ENCODE peak calls at places on chromosomes 1 and 21, in nine cellular contexts. N is HepG2, J is heart left ventricle, E is upper lobe of left lung, P is right lobe of liver, O is A549, U is K562, M is GM12878, H is body of pancreas. F is an unnamed sample.

GRCh38 chr1:233473549-233474204 is 140.2 kb upstream of the KCNK1 start:
- ATAC-seq in N (peak), J (no peak), E (no peak), P (peak), O (no peak), U (no peak), M (no peak), H (no peak), F (no peak)

GRCh38 chr1:44713321-44713781 is 17.6 kb downstream of the RNU5D-1 start:
- ATAC-seq in N (peak), J (no peak), E (no peak), P (no peak), O (no peak), U (no peak), M (peak), H (no peak), F (no peak)

GRCh38 chr1:2840036-2840809 is 38.7 kb upstream of the TTC34 start:
- ATAC-seq in N (peak), J (no peak), E (no peak), P (no peak), O (no peak), U (peak), M (no peak), H (no peak), F (no peak)

GRCh38 chr1:231272880-231273279 is 31.9 kb downstream of the GNPAT start:
- ATAC-seq in N (peak), J (no peak), E (peak), P (peak), O (no peak), U (no peak), M (no peak), H (no peak), F (no peak)

GRCh38 chr1:112263464-112263863 is 132.6 kb upstream of the CTTNBP2NL start:
- ATAC-seq in N (no peak), J (no peak), E (no peak), P (peak), O (peak), U (no peak), M (no peak), H (no peak), F (no peak)

GRCh38 chr1:65163193-65163805 is 15.3 kb downstream of the AK4 start:
- ATAC-seq in N (no peak), J (no peak), E (no peak), P (no peak), O (no peak), U (peak), M (no peak), H (no peak), F (no peak)

GRCh38 chr1:168920456-168921094 is 185.9 kb upstream of the ATP1B1 start:
- ATAC-seq in N (peak), J (peak), E (peak), P (peak), O (peak), U (no peak), M (no peak), H (peak), F (peak)

GRCh38 chr21:15203740-15204139 is 138.9 kb upstream of the NRIP1 start:
- ATAC-seq in N (no peak), J (no peak), E (no peak), P (no peak), O (no peak), U (no peak), M (no peak), H (no peak), F (no peak)

GRCh38 chr1:41427943-41428735 is 56.3 kb downstream of the EDN2 start:
- ATAC-seq in N (no peak), J (no peak), E (no peak), P (no peak), O (no peak), U (no peak), M (no peak), H (no peak), F (no peak)

GRCh38 chr1:192489748-192490147 is 85.8 kb upstream of the RGS1 start:
- ATAC-seq in N (no peak), J (peak), E (peak), P (no peak), O (peak), U (no peak), M (peak), H (peak), F (peak)

GRCh38 chr1:116902027-116902426 is 7.7 kb upstream of the PTGFRN start:
- ATAC-seq in N (peak), J (no peak), E (no peak), P (no peak), O (no peak), U (peak), M (no peak), H (no peak), F (no peak)

GRCh38 chr1:18256318-18257235 is 149.0 kb downstream of the IGSF21 start:
- ATAC-seq in N (peak), J (no peak), E (no peak), P (peak), O (peak), U (peak), M (peak), H (peak), F (no peak)

GRCh38 chr1:110083453-110084225 is 13.2 kb upstream of the ALX3 start:
- ATAC-seq in N (no peak), J (no peak), E (no peak), P (no peak), O (no peak), U (no peak), M (peak), H (no peak), F (peak)

GRCh38 chr1:186301448-186301847 is 73.6 kb downstream of the TPR start:
- ATAC-seq in N (no peak), J (no peak), E (no peak), P (no peak), O (no peak), U (peak), M (no peak), H (no peak), F (no peak)

GRCh38 chr1:70353641-70354331 is 736 bp downstream of the ANKRD13C start:
- ATAC-seq in N (peak), J (peak), E (peak), P (peak), O (peak), U (peak), M (peak), H (peak), F (peak)

GRCh38 chr21:28991861-28992525 is 684 bp downstream of the LTN1 start:
- ATAC-seq in N (peak), J (no peak), E (peak), P (peak), O (peak), U (peak), M (peak), H (peak), F (no peak)

GRCh38 chr1:58573705-58574591 is 3.1 kb downstream of the TACSTD2 start:
- ATAC-seq in N (peak), J (no peak), E (peak), P (no peak), O (no peak), U (no peak), M (peak), H (peak), F (no peak)

GRCh38 chr1:8858888-8859706 is 19.4 kb downstream of the ENO1 start:
- ATAC-seq in N (peak), J (no peak), E (peak), P (peak), O (peak), U (peak), M (peak), H (peak), F (peak)

GRCh38 chr21:21715286-21715969 is 717.2 kb downstream of the NCAM2 start:
- ATAC-seq in N (no peak), J (no peak), E (no peak), P (no peak), O (no peak), U (no peak), M (no peak), H (no peak), F (no peak)

GRCh38 chr1:169109561-169110134 is 3.2 kb downstream of the ATP1B1 start:
- ATAC-seq in N (peak), J (peak), E (peak), P (peak), O (peak), U (no peak), M (no peak), H (peak), F (peak)

GRCh38 chr1:94658221-94658620 is 116.7 kb upstream of the F3 start:
- ATAC-seq in N (peak), J (peak), E (no peak), P (peak), O (peak), U (no peak), M (no peak), H (peak), F (peak)

GRCh38 chr1:81155131-81155530 is 645.6 kb upstream of the ADGRL2 start:
- ATAC-seq in N (no peak), J (no peak), E (no peak), P (no peak), O (no peak), U (no peak), M (no peak), H (no peak), F (no peak)

GRCh38 chr1:1355376-1355775 is 3.0 kb downstream of the MXRA8 start:
- ATAC-seq in N (no peak), J (no peak), E (no peak), P (peak), O (peak), U (no peak), M (no peak), H (peak), F (no peak)

GRCh38 chr1:3893190-3893589 is 6.9 kb downstream of the C1orf174 start:
- ATAC-seq in N (no peak), J (no peak), E (no peak), P (no peak), O (no peak), U (no peak), M (no peak), H (no peak), F (no peak)

GRCh38 chr21:42865361-42866160 is 13.8 kb downstream of the WDR4 start:
- ATAC-seq in N (no peak), J (peak), E (peak), P (peak), O (no peak), U (no peak), M (no peak), H (no peak), F (peak)

GRCh38 chr1:201476670-201477344 is 7.8 kb upstream of the PHLDA3 start:
- ATAC-seq in N (no peak), J (no peak), E (no peak), P (no peak), O (no peak), U (no peak), M (peak), H (no peak), F (no peak)

GRCh38 chr1:26277719-26278118 is 2.2 kb upstream of the SH3BGRL3 start:
- ATAC-seq in N (no peak), J (no peak), E (no peak), P (no peak), O (no peak), U (no peak), M (no peak), H (no peak), F (no peak)

GRCh38 chr1:117232551-117232950 is 21.8 kb upstream of the VTCN1 start:
- ATAC-seq in N (no peak), J (peak), E (no peak), P (no peak), O (no peak), U (no peak), M (no peak), H (no peak), F (no peak)

GRCh38 chr1:2166695-2167094 is 27.9 kb downstream of the FAAP20 start:
- ATAC-seq in N (no peak), J (no peak), E (no peak), P (no peak), O (no peak), U (no peak), M (no peak), H (no peak), F (no peak)

GRCh38 chr1:91774520-91775203 is 111.3 kb downstream of the TGFBR3 start:
- ATAC-seq in N (no peak), J (no peak), E (no peak), P (no peak), O (no peak), U (no peak), M (no peak), H (no peak), F (peak)

GRCh38 chr1:90175490-90176157 is 180.7 kb downstream of the ZNF326 start:
- ATAC-seq in N (no peak), J (no peak), E (no peak), P (peak), O (no peak), U (no peak), M (no peak), H (peak), F (no peak)

GRCh38 chr1:115713906-115714305 is 54.6 kb downstream of the CASQ2 start:
- ATAC-seq in N (no peak), J (no peak), E (no peak), P (no peak), O (no peak), U (no peak), M (no peak), H (no peak), F (no peak)

GRCh38 chr1:241113557-241113956 is 243.4 kb downstream of the RGS7 start:
- ATAC-seq in N (no peak), J (no peak), E (no peak), P (no peak), O (no peak), U (no peak), M (no peak), H (no peak), F (no peak)

GRCh38 chr21:36171741-36172331 is 15.2 kb downstream of the DOP1B start:
- ATAC-seq in N (no peak), J (peak), E (peak), P (peak), O (no peak), U (no peak), M (no peak), H (no peak), F (no peak)

GRCh38 chr1:31936966-31937299 is 1.2 kb downstream of the PTP4A2 start:
- ATAC-seq in N (no peak), J (no peak), E (no peak), P (no peak), O (no peak), U (no peak), M (no peak), H (no peak), F (no peak)
- TF ChIP-seq POLR2A in N (no peak), J (no peak), E (no peak), P (no peak), O (no peak), U (no peak), M (no peak), H (no peak), F (no peak)

GRCh38 chr1:22801347-22801746 is 90.7 kb downstream of the EPHB2 start:
- ATAC-seq in N (no peak), J (no peak), E (no peak), P (no peak), O (no peak), U (no peak), M (no peak), H (no peak), F (no peak)
- H3K27ac ChIP-seq in N (no peak), J (no peak), E (no peak), P (no peak), O (no peak), U (no peak), M (no peak), H (no peak), F (no peak)

DNA sequence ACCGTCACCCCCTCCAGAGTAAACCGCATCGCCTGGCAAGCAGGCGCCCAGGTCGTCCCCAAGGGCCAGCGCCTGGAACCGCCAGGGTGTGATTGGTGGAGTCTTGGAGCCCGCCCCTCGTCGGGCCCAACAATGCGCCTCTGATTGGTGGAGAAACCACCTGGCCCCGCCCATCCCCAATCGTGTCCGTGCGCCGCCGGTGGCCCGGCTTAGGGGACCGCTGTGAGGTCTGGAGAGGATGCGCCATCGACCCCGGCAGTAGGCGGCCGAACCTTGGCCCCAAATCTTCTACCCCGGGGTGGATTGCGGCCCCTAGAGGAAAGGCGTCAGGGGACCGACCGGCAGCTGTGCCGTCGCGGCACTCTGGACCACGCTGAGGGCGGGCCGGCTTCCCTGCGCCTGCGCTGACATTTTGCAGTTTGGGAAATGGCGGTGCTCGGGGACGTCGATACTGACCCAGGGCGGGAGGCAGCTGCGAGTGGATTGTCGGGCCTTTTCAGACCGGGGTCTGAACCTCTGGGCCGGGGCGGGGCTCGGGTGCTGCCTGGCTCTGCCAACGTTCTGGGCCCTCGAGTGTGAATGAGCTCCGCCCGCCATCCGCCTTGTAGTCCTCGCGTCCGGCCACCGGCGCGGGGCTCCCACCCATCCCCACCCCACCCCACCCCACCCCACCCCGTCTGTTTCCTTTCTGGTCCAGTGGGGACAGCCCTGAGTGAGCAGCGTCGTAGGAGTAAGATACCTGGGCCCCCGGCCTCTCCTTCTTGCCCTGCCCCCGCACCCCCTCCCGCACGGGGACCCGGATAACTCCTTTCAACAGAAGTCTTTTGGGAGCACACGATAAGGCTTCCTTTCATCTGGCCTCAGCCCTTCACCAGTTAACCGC is 34.2 kb downstream of the SLC2A1 start:
- ATAC-seq in N (peak), J (peak), E (peak), P (peak), O (peak), U (peak), M (peak), H (peak), F (peak)
- TF ChIP-seq POLR2A in N (peak), J (peak), E (peak), P (no peak), O (peak), U (peak), M (peak), H (peak), F (peak)

GRCh38 chr1:77354536-77354935 is 72.7 kb downstream of the AK5 start:
- ATAC-seq in N (no peak), J (no peak), E (no peak), P (no peak), O (no peak), U (no peak), M (no peak), H (no peak), F (no peak)
- H3K27ac ChIP-seq in N (no peak), J (no peak), E (no peak), P (no peak), O (no peak), U (no peak), M (no peak), H (no peak), F (no peak)

GRCh38 chr1:21669033-21669286 is 197 bp downstream of the RAP1GAP start:
- ATAC-seq in N (no peak), J (no peak), E (no peak), P (no peak), O (no peak), U (no peak), M (no peak), H (no peak), F (no peak)

GRCh38 chr1:21668232-21669032 is 725 bp downstream of the RAP1GAP start:
- ATAC-seq in N (peak), J (no peak), E (no peak), P (no peak), O (no peak), U (peak), M (no peak), H (no peak), F (no peak)

GRCh38 chr1:21665711-21666571 is 3.2 kb downstream of the RAP1GAP start:
- ATAC-seq in N (no peak), J (peak), E (no peak), P (no peak), O (no peak), U (no peak), M (no peak), H (no peak), F (no peak)

GRCh38 chr1:21666572-21667320 is 2.4 kb downstream of the RAP1GAP start:
- ATAC-seq in N (peak), J (no peak), E (no peak), P (no peak), O (no peak), U (no peak), M (no peak), H (no peak), F (no peak)

DNA sequence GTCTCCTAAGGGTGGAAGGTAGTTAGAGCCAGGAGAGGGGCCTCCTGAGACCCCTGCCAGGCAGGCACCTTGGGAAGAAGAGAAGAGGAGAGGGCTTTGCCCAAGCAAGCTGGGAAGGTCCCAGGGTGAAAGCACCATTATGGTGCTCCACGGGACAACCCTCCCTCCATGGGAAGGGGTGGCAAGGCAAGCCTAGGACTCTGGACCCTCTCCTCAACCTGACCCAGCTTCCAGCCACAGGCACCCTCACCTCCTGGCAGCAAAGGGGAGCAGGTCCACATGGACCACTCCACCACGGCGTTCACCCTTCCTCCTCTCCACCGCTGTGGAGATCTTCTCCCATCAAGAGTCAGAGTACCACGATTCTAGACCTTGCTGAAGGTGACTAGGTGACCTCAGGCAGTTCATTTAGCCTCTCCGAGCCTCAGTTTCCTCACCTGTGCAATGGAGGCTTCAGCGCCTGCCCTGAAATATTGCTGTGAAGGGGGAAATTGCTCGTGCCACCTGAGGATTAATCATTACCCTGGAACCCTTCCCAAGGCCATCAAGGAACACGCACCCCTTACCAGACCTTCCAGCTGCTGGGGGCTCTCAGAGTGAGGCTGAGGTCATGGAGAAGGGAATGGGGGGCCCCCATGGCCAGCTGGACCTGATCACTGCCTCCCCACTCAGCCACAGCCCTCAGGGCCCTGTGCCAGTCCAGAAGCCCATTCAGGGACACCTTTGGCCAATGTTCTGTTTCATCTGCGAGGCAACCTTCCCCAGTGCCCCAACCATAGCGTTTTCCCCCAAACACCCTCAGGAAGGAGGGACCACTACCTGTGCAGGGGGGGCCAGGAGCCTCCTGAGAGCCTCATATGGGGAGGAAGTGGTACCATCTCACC is 1.6 kb downstream of the RAP1GAP start:
- ATAC-seq in N (no peak), J (no peak), E (no peak), P (no peak), O (no peak), U (no peak), M (no peak), H (no peak), F (no peak)
- TF ChIP-seq POLR2A in N (no peak), J (no peak), E (no peak), P (no peak), O (no peak), U (no peak), M (no peak), H (no peak), F (no peak)

GRCh38 chr1:67679691-67680090 is 5.3 kb upstream of the GADD45A start:
- ATAC-seq in N (no peak), J (no peak), E (no peak), P (no peak), O (no peak), U (no peak), M (no peak), H (no peak), F (no peak)

GRCh38 chr1:67677925-67678324 is 7.1 kb upstream of the GADD45A start:
- ATAC-seq in N (no peak), J (no peak), E (no peak), P (no peak), O (no peak), U (no peak), M (no peak), H (no peak), F (no peak)

GRCh38 chr1:67682659-67683197 is 2.3 kb upstream of the GADD45A start:
- ATAC-seq in N (no peak), J (no peak), E (no peak), P (no peak), O (no peak), U (no peak), M (no peak), H (no peak), F (no peak)

GRCh38 chr1:67683306-67683705 is 1.7 kb upstream of the GADD45A start:
- ATAC-seq in N (no peak), J (no peak), E (no peak), P (no peak), O (no peak), U (no peak), M (no peak), H (no peak), F (no peak)

GRCh38 chr1:67680486-67680885 is 4.5 kb upstream of the GADD45A start:
- ATAC-seq in N (no peak), J (no peak), E (no peak), P (no peak), O (no peak), U (no peak), M (no peak), H (no peak), F (no peak)
- H3K27ac ChIP-seq in N (no peak), J (no peak), E (no peak), P (no peak), O (no peak), U (no peak), M (no peak), H (no peak), F (no peak)

GRCh38 chr1:52055066-52055853 is at the start of gene TXNDC12:
- ATAC-seq in N (peak), J (peak), E (peak), P (peak), O (peak), U (peak), M (peak), H (peak), F (peak)
- TF ChIP-seq POLR2A in N (peak), J (peak), E (peak), P (peak), O (peak), U (peak), M (peak), H (peak), F (peak)

GRCh38 chr1:77987942-77988341 is 9.1 kb upstream of the FUBP1 start:
- ATAC-seq in N (no peak), J (no peak), E (no peak), P (no peak), O (no peak), U (peak), M (no peak), H (no peak), F (no peak)
- H3K27ac ChIP-seq in N (no peak), J (no peak), E (no peak), P (no peak), O (no peak), U (no peak), M (no peak), H (no peak), F (no peak)